ENCODE peak calls at places on chromosomes 6 and 20, in nine cellular contexts. One of them, this sample, is unnamed.

GRCh38 chr6:122082370-122082769 is 317.1 kb upstream of the HSF2 start:
- DNase-seq in NT2/D1: no peak
- DNase-seq in kidney: no peak
- DNase-seq in EL: no peak
- DNase-seq in lung: no peak
- DNase-seq in activated T-helper 2 cell treated with anti-CD3 and anti-CD28 coated beads, Interferon-gamma antibody, Interleukin-2, Interleukin-4, amounts not matched to agents 10 μg/mL and 5 μg/mL and 100 μg/mL, durations not matched to agents 14 hours and 24 hours and 36 hours: no peak
- DNase-seq in CD4-positive, alpha-beta memory T cell: no peak
- DNase-seq in GM12865: no peak
- DNase-seq in KBM-7: no peak
- DNase-seq in this sample: no peak

GRCh38 chr6:4460595-4461475 is 315.4 kb upstream of the CDYL start:
- DNase-seq in NT2/D1: no peak
- DNase-seq in kidney: peak
- DNase-seq in EL: peak
- DNase-seq in lung: no peak
- DNase-seq in activated T-helper 2 cell treated with anti-CD3 and anti-CD28 coated beads, Interferon-gamma antibody, Interleukin-2, Interleukin-4, amounts not matched to agents 10 μg/mL and 5 μg/mL and 100 μg/mL, durations not matched to agents 14 hours and 24 hours and 36 hours: no peak
- DNase-seq in CD4-positive, alpha-beta memory T cell: no peak
- DNase-seq in GM12865: no peak
- DNase-seq in KBM-7: no peak
- DNase-seq in this sample: no peak

GRCh38 chr20:57473246-57474042 is 51.5 kb downstream of the CTCFL start:
- DNase-seq in NT2/D1: no peak
- DNase-seq in kidney: peak
- DNase-seq in EL: no peak
- DNase-seq in lung: peak
- DNase-seq in activated T-helper 2 cell treated with anti-CD3 and anti-CD28 coated beads, Interferon-gamma antibody, Interleukin-2, Interleukin-4, amounts not matched to agents 10 μg/mL and 5 μg/mL and 100 μg/mL, durations not matched to agents 14 hours and 24 hours and 36 hours: no peak
- DNase-seq in CD4-positive, alpha-beta memory T cell: no peak
- DNase-seq in GM12865: peak
- DNase-seq in KBM-7: peak
- DNase-seq in this sample: no peak

GRCh38 chr6:52087498-52087999 is at the start of gene PKHD1:
- DNase-seq in NT2/D1: no peak
- DNase-seq in kidney: no peak
- DNase-seq in EL: peak
- DNase-seq in lung: peak
- DNase-seq in activated T-helper 2 cell treated with anti-CD3 and anti-CD28 coated beads, Interferon-gamma antibody, Interleukin-2, Interleukin-4, amounts not matched to agents 10 μg/mL and 5 μg/mL and 100 μg/mL, durations not matched to agents 14 hours and 24 hours and 36 hours: no peak
- DNase-seq in CD4-positive, alpha-beta memory T cell: no peak
- DNase-seq in GM12865: peak
- DNase-seq in KBM-7: peak
- DNase-seq in this sample: peak

GRCh38 chr6:13289789-13290318 is 38.5 kb downstream of the TBC1D7 start:
- DNase-seq in NT2/D1: no peak
- DNase-seq in kidney: no peak
- DNase-seq in EL: no peak
- DNase-seq in lung: no peak
- DNase-seq in activated T-helper 2 cell treated with anti-CD3 and anti-CD28 coated beads, Interferon-gamma antibody, Interleukin-2, Interleukin-4, amounts not matched to agents 10 μg/mL and 5 μg/mL and 100 μg/mL, durations not matched to agents 14 hours and 24 hours and 36 hours: no peak
- DNase-seq in CD4-positive, alpha-beta memory T cell: no peak
- DNase-seq in GM12865: no peak
- DNase-seq in KBM-7: no peak
- DNase-seq in this sample: no peak

GRCh38 chr20:52294106-52294628 is 102.6 kb upstream of the ZFP64 start:
- DNase-seq in NT2/D1: no peak
- DNase-seq in kidney: no peak
- DNase-seq in EL: no peak
- DNase-seq in lung: no peak
- DNase-seq in activated T-helper 2 cell treated with anti-CD3 and anti-CD28 coated beads, Interferon-gamma antibody, Interleukin-2, Interleukin-4, amounts not matched to agents 10 μg/mL and 5 μg/mL and 100 μg/mL, durations not matched to agents 14 hours and 24 hours and 36 hours: no peak
- DNase-seq in CD4-positive, alpha-beta memory T cell: no peak
- DNase-seq in GM12865: no peak
- DNase-seq in KBM-7: no peak
- DNase-seq in this sample: no peak

GRCh38 chr6:155187096-155187495 is 76.7 kb upstream of the CLDN20 start:
- DNase-seq in NT2/D1: no peak
- DNase-seq in kidney: no peak
- DNase-seq in EL: no peak
- DNase-seq in lung: no peak
- DNase-seq in activated T-helper 2 cell treated with anti-CD3 and anti-CD28 coated beads, Interferon-gamma antibody, Interleukin-2, Interleukin-4, amounts not matched to agents 10 μg/mL and 5 μg/mL and 100 μg/mL, durations not matched to agents 14 hours and 24 hours and 36 hours: no peak
- DNase-seq in CD4-positive, alpha-beta memory T cell: no peak
- DNase-seq in GM12865: no peak
- DNase-seq in KBM-7: no peak
- DNase-seq in this sample: no peak

GRCh38 chr6:24205020-24205492 is 79.0 kb downstream of the NRSN1 start:
- DNase-seq in NT2/D1: no peak
- DNase-seq in kidney: no peak
- DNase-seq in EL: peak
- DNase-seq in lung: no peak
- DNase-seq in activated T-helper 2 cell treated with anti-CD3 and anti-CD28 coated beads, Interferon-gamma antibody, Interleukin-2, Interleukin-4, amounts not matched to agents 10 μg/mL and 5 μg/mL and 100 μg/mL, durations not matched to agents 14 hours and 24 hours and 36 hours: no peak
- DNase-seq in CD4-positive, alpha-beta memory T cell: no peak
- DNase-seq in GM12865: peak
- DNase-seq in KBM-7: peak
- DNase-seq in this sample: peak

GRCh38 chr6:41132254-41132653 is 21.9 kb downstream of the TREML1 start:
- DNase-seq in NT2/D1: no peak
- DNase-seq in kidney: no peak
- DNase-seq in EL: no peak
- DNase-seq in lung: no peak
- DNase-seq in activated T-helper 2 cell treated with anti-CD3 and anti-CD28 coated beads, Interferon-gamma antibody, Interleukin-2, Interleukin-4, amounts not matched to agents 10 μg/mL and 5 μg/mL and 100 μg/mL, durations not matched to agents 14 hours and 24 hours and 36 hours: no peak
- DNase-seq in CD4-positive, alpha-beta memory T cell: no peak
- DNase-seq in GM12865: no peak
- DNase-seq in KBM-7: no peak
- DNase-seq in this sample: no peak

GRCh38 chr6:131182991-131183425 is 47.7 kb downstream of the AKAP7 start:
- DNase-seq in NT2/D1: peak
- DNase-seq in kidney: no peak
- DNase-seq in EL: peak
- DNase-seq in lung: no peak
- DNase-seq in activated T-helper 2 cell treated with anti-CD3 and anti-CD28 coated beads, Interferon-gamma antibody, Interleukin-2, Interleukin-4, amounts not matched to agents 10 μg/mL and 5 μg/mL and 100 μg/mL, durations not matched to agents 14 hours and 24 hours and 36 hours: no peak
- DNase-seq in CD4-positive, alpha-beta memory T cell: peak
- DNase-seq in GM12865: peak
- DNase-seq in KBM-7: peak
- DNase-seq in this sample: peak

GRCh38 chr6:133106934-133107333 is 134.2 kb upstream of the EYA4 start:
- DNase-seq in NT2/D1: no peak
- DNase-seq in kidney: no peak
- DNase-seq in EL: no peak
- DNase-seq in lung: no peak
- DNase-seq in activated T-helper 2 cell treated with anti-CD3 and anti-CD28 coated beads, Interferon-gamma antibody, Interleukin-2, Interleukin-4, amounts not matched to agents 10 μg/mL and 5 μg/mL and 100 μg/mL, durations not matched to agents 14 hours and 24 hours and 36 hours: no peak
- DNase-seq in CD4-positive, alpha-beta memory T cell: no peak
- DNase-seq in GM12865: no peak
- DNase-seq in KBM-7: no peak
- DNase-seq in this sample: no peak

GRCh38 chr6:11803596-11803981 is 25.0 kb upstream of the ADTRP start:
- DNase-seq in NT2/D1: no peak
- DNase-seq in kidney: no peak
- DNase-seq in EL: no peak
- DNase-seq in lung: no peak
- DNase-seq in activated T-helper 2 cell treated with anti-CD3 and anti-CD28 coated beads, Interferon-gamma antibody, Interleukin-2, Interleukin-4, amounts not matched to agents 10 μg/mL and 5 μg/mL and 100 μg/mL, durations not matched to agents 14 hours and 24 hours and 36 hours: no peak
- DNase-seq in CD4-positive, alpha-beta memory T cell: no peak
- DNase-seq in GM12865: no peak
- DNase-seq in KBM-7: no peak
- DNase-seq in this sample: no peak

GRCh38 chr6:34551720-34552119 is 4.4 kb downstream of the SPDEF start:
- DNase-seq in NT2/D1: no peak
- DNase-seq in kidney: peak
- DNase-seq in EL: no peak
- DNase-seq in lung: no peak
- DNase-seq in activated T-helper 2 cell treated with anti-CD3 and anti-CD28 coated beads, Interferon-gamma antibody, Interleukin-2, Interleukin-4, amounts not matched to agents 10 μg/mL and 5 μg/mL and 100 μg/mL, durations not matched to agents 14 hours and 24 hours and 36 hours: no peak
- DNase-seq in CD4-positive, alpha-beta memory T cell: no peak
- DNase-seq in GM12865: no peak
- DNase-seq in KBM-7: no peak
- DNase-seq in this sample: no peak

GRCh38 chr6:83615025-83615999 is 93.6 kb downstream of the SNAP91 start:
- DNase-seq in NT2/D1: peak
- DNase-seq in kidney: no peak
- DNase-seq in EL: peak
- DNase-seq in lung: no peak
- DNase-seq in activated T-helper 2 cell treated with anti-CD3 and anti-CD28 coated beads, Interferon-gamma antibody, Interleukin-2, Interleukin-4, amounts not matched to agents 10 μg/mL and 5 μg/mL and 100 μg/mL, durations not matched to agents 14 hours and 24 hours and 36 hours: no peak
- DNase-seq in CD4-positive, alpha-beta memory T cell: no peak
- DNase-seq in GM12865: peak
- DNase-seq in KBM-7: peak
- DNase-seq in this sample: peak

GRCh38 chr6:158815379-158815724 is 3.8 kb downstream of the EZR start:
- DNase-seq in NT2/D1: no peak
- DNase-seq in kidney: no peak
- DNase-seq in EL: no peak
- DNase-seq in lung: no peak
- DNase-seq in activated T-helper 2 cell treated with anti-CD3 and anti-CD28 coated beads, Interferon-gamma antibody, Interleukin-2, Interleukin-4, amounts not matched to agents 10 μg/mL and 5 μg/mL and 100 μg/mL, durations not matched to agents 14 hours and 24 hours and 36 hours: no peak
- DNase-seq in CD4-positive, alpha-beta memory T cell: peak
- DNase-seq in GM12865: no peak
- DNase-seq in KBM-7: no peak
- DNase-seq in this sample: no peak

GRCh38 chr6:57315851-57316250 is 1.6 kb upstream of the PRIM2 start:
- DNase-seq in NT2/D1: no peak
- DNase-seq in kidney: no peak
- DNase-seq in EL: no peak
- DNase-seq in lung: no peak
- DNase-seq in activated T-helper 2 cell treated with anti-CD3 and anti-CD28 coated beads, Interferon-gamma antibody, Interleukin-2, Interleukin-4, amounts not matched to agents 10 μg/mL and 5 μg/mL and 100 μg/mL, durations not matched to agents 14 hours and 24 hours and 36 hours: no peak
- DNase-seq in CD4-positive, alpha-beta memory T cell: no peak
- DNase-seq in GM12865: no peak
- DNase-seq in KBM-7: no peak
- DNase-seq in this sample: no peak

GRCh38 chr20:57213291-57213690 is 53.1 kb downstream of the BMP7 start:
- DNase-seq in NT2/D1: no peak
- DNase-seq in kidney: peak
- DNase-seq in EL: no peak
- DNase-seq in lung: no peak
- DNase-seq in activated T-helper 2 cell treated with anti-CD3 and anti-CD28 coated beads, Interferon-gamma antibody, Interleukin-2, Interleukin-4, amounts not matched to agents 10 μg/mL and 5 μg/mL and 100 μg/mL, durations not matched to agents 14 hours and 24 hours and 36 hours: no peak
- DNase-seq in CD4-positive, alpha-beta memory T cell: no peak
- DNase-seq in GM12865: no peak
- DNase-seq in KBM-7: no peak
- DNase-seq in this sample: no peak

GRCh38 chr6:126439040-126439439 is 99.1 kb downstream of the CENPW start:
- DNase-seq in NT2/D1: no peak
- DNase-seq in kidney: no peak
- DNase-seq in EL: no peak
- DNase-seq in lung: no peak
- DNase-seq in activated T-helper 2 cell treated with anti-CD3 and anti-CD28 coated beads, Interferon-gamma antibody, Interleukin-2, Interleukin-4, amounts not matched to agents 10 μg/mL and 5 μg/mL and 100 μg/mL, durations not matched to agents 14 hours and 24 hours and 36 hours: no peak
- DNase-seq in CD4-positive, alpha-beta memory T cell: no peak
- DNase-seq in GM12865: no peak
- DNase-seq in KBM-7: no peak
- DNase-seq in this sample: no peak

GRCh38 chr6:36119927-36120477 is 10.3 kb upstream of the MAPK13 start:
- DNase-seq in NT2/D1: no peak
- DNase-seq in kidney: no peak
- DNase-seq in EL: no peak
- DNase-seq in lung: no peak
- DNase-seq in activated T-helper 2 cell treated with anti-CD3 and anti-CD28 coated beads, Interferon-gamma antibody, Interleukin-2, Interleukin-4, amounts not matched to agents 10 μg/mL and 5 μg/mL and 100 μg/mL, durations not matched to agents 14 hours and 24 hours and 36 hours: no peak
- DNase-seq in CD4-positive, alpha-beta memory T cell: no peak
- DNase-seq in GM12865: no peak
- DNase-seq in KBM-7: no peak
- DNase-seq in this sample: no peak

GRCh38 chr6:126041516-126042447 is 55.4 kb downstream of the TRMT11 start:
- DNase-seq in NT2/D1: no peak
- DNase-seq in kidney: no peak
- DNase-seq in EL: no peak
- DNase-seq in lung: no peak
- DNase-seq in activated T-helper 2 cell treated with anti-CD3 and anti-CD28 coated beads, Interferon-gamma antibody, Interleukin-2, Interleukin-4, amounts not matched to agents 10 μg/mL and 5 μg/mL and 100 μg/mL, durations not matched to agents 14 hours and 24 hours and 36 hours: no peak
- DNase-seq in CD4-positive, alpha-beta memory T cell: no peak
- DNase-seq in GM12865: no peak
- DNase-seq in KBM-7: no peak
- DNase-seq in this sample: no peak

GRCh38 chr6:146915671-146916127 is 288.5 kb upstream of the STXBP5 start:
- DNase-seq in NT2/D1: no peak
- DNase-seq in kidney: no peak
- DNase-seq in EL: peak
- DNase-seq in lung: no peak
- DNase-seq in activated T-helper 2 cell treated with anti-CD3 and anti-CD28 coated beads, Interferon-gamma antibody, Interleukin-2, Interleukin-4, amounts not matched to agents 10 μg/mL and 5 μg/mL and 100 μg/mL, durations not matched to agents 14 hours and 24 hours and 36 hours: no peak
- DNase-seq in CD4-positive, alpha-beta memory T cell: no peak
- DNase-seq in GM12865: no peak
- DNase-seq in KBM-7: no peak
- DNase-seq in this sample: no peak

GRCh38 chr6:36402481-36402880 is 15.0 kb upstream of the ETV7 start:
- DNase-seq in NT2/D1: no peak
- DNase-seq in kidney: no peak
- DNase-seq in EL: peak
- DNase-seq in lung: no peak
- DNase-seq in activated T-helper 2 cell treated with anti-CD3 and anti-CD28 coated beads, Interferon-gamma antibody, Interleukin-2, Interleukin-4, amounts not matched to agents 10 μg/mL and 5 μg/mL and 100 μg/mL, durations not matched to agents 14 hours and 24 hours and 36 hours: no peak
- DNase-seq in CD4-positive, alpha-beta memory T cell: no peak
- DNase-seq in GM12865: no peak
- DNase-seq in KBM-7: no peak
- DNase-seq in this sample: no peak

GRCh38 chr20:58832442-58832841 is 18.3 kb downstream of the GNAS-AS1 start:
- DNase-seq in NT2/D1: no peak
- DNase-seq in kidney: no peak
- DNase-seq in EL: peak
- DNase-seq in lung: no peak
- DNase-seq in activated T-helper 2 cell treated with anti-CD3 and anti-CD28 coated beads, Interferon-gamma antibody, Interleukin-2, Interleukin-4, amounts not matched to agents 10 μg/mL and 5 μg/mL and 100 μg/mL, durations not matched to agents 14 hours and 24 hours and 36 hours: no peak
- DNase-seq in CD4-positive, alpha-beta memory T cell: no peak
- DNase-seq in GM12865: no peak
- DNase-seq in KBM-7: peak
- DNase-seq in this sample: no peak

GRCh38 chr6:121093928-121094327 is 240.4 kb downstream of the TBC1D32 start:
- DNase-seq in NT2/D1: no peak
- DNase-seq in kidney: no peak
- DNase-seq in EL: peak
- DNase-seq in lung: no peak
- DNase-seq in activated T-helper 2 cell treated with anti-CD3 and anti-CD28 coated beads, Interferon-gamma antibody, Interleukin-2, Interleukin-4, amounts not matched to agents 10 μg/mL and 5 μg/mL and 100 μg/mL, durations not matched to agents 14 hours and 24 hours and 36 hours: no peak
- DNase-seq in CD4-positive, alpha-beta memory T cell: no peak
- DNase-seq in GM12865: no peak
- DNase-seq in KBM-7: no peak
- DNase-seq in this sample: no peak

GRCh38 chr6:1384549-1385128 is 4.7 kb upstream of the FOXF2 start:
- DNase-seq in NT2/D1: no peak
- DNase-seq in kidney: no peak
- DNase-seq in EL: no peak
- DNase-seq in lung: no peak
- DNase-seq in activated T-helper 2 cell treated with anti-CD3 and anti-CD28 coated beads, Interferon-gamma antibody, Interleukin-2, Interleukin-4, amounts not matched to agents 10 μg/mL and 5 μg/mL and 100 μg/mL, durations not matched to agents 14 hours and 24 hours and 36 hours: no peak
- DNase-seq in CD4-positive, alpha-beta memory T cell: no peak
- DNase-seq in GM12865: no peak
- DNase-seq in KBM-7: no peak
- DNase-seq in this sample: no peak

GRCh38 chr6:159168536-159169192 is 536 bp upstream of the FNDC1 start:
- DNase-seq in NT2/D1: peak
- DNase-seq in kidney: peak
- DNase-seq in EL: peak
- DNase-seq in lung: peak
- DNase-seq in activated T-helper 2 cell treated with anti-CD3 and anti-CD28 coated beads, Interferon-gamma antibody, Interleukin-2, Interleukin-4, amounts not matched to agents 10 μg/mL and 5 μg/mL and 100 μg/mL, durations not matched to agents 14 hours and 24 hours and 36 hours: no peak
- DNase-seq in CD4-positive, alpha-beta memory T cell: no peak
- DNase-seq in GM12865: no peak
- DNase-seq in KBM-7: no peak
- DNase-seq in this sample: no peak

GRCh38 chr6:25218346-25218745 is 60.8 kb upstream of the CARMIL1 start:
- DNase-seq in NT2/D1: no peak
- DNase-seq in kidney: peak
- DNase-seq in EL: no peak
- DNase-seq in lung: no peak
- DNase-seq in activated T-helper 2 cell treated with anti-CD3 and anti-CD28 coated beads, Interferon-gamma antibody, Interleukin-2, Interleukin-4, amounts not matched to agents 10 μg/mL and 5 μg/mL and 100 μg/mL, durations not matched to agents 14 hours and 24 hours and 36 hours: no peak
- DNase-seq in CD4-positive, alpha-beta memory T cell: no peak
- DNase-seq in GM12865: no peak
- DNase-seq in KBM-7: no peak
- DNase-seq in this sample: no peak

GRCh38 chr20:25356294-25356933 is 34.2 kb downstream of the ABHD12 start:
- DNase-seq in NT2/D1: peak
- DNase-seq in kidney: no peak
- DNase-seq in EL: no peak
- DNase-seq in lung: no peak
- DNase-seq in activated T-helper 2 cell treated with anti-CD3 and anti-CD28 coated beads, Interferon-gamma antibody, Interleukin-2, Interleukin-4, amounts not matched to agents 10 μg/mL and 5 μg/mL and 100 μg/mL, durations not matched to agents 14 hours and 24 hours and 36 hours: no peak
- DNase-seq in CD4-positive, alpha-beta memory T cell: no peak
- DNase-seq in GM12865: no peak
- DNase-seq in KBM-7: no peak
- DNase-seq in this sample: no peak

GRCh38 chr6:107202876-107203468 is 87.7 kb upstream of the BEND3 start:
- DNase-seq in NT2/D1: no peak
- DNase-seq in kidney: no peak
- DNase-seq in EL: no peak
- DNase-seq in lung: peak
- DNase-seq in activated T-helper 2 cell treated with anti-CD3 and anti-CD28 coated beads, Interferon-gamma antibody, Interleukin-2, Interleukin-4, amounts not matched to agents 10 μg/mL and 5 μg/mL and 100 μg/mL, durations not matched to agents 14 hours and 24 hours and 36 hours: no peak
- DNase-seq in CD4-positive, alpha-beta memory T cell: no peak
- DNase-seq in GM12865: no peak
- DNase-seq in KBM-7: no peak
- DNase-seq in this sample: no peak

GRCh38 chr6:28922841-28923317 is 906 bp downstream of the TRIM27 start:
- DNase-seq in NT2/D1: no peak
- DNase-seq in kidney: peak
- DNase-seq in EL: peak
- DNase-seq in lung: peak
- DNase-seq in activated T-helper 2 cell treated with anti-CD3 and anti-CD28 coated beads, Interferon-gamma antibody, Interleukin-2, Interleukin-4, amounts not matched to agents 10 μg/mL and 5 μg/mL and 100 μg/mL, durations not matched to agents 14 hours and 24 hours and 36 hours: peak
- DNase-seq in CD4-positive, alpha-beta memory T cell: peak
- DNase-seq in GM12865: peak
- DNase-seq in KBM-7: peak
- DNase-seq in this sample: no peak

GRCh38 chr6:149037026-149037734 is 280.3 kb upstream of the TAB2 start:
- DNase-seq in NT2/D1: no peak
- DNase-seq in kidney: no peak
- DNase-seq in EL: peak
- DNase-seq in lung: no peak
- DNase-seq in activated T-helper 2 cell treated with anti-CD3 and anti-CD28 coated beads, Interferon-gamma antibody, Interleukin-2, Interleukin-4, amounts not matched to agents 10 μg/mL and 5 μg/mL and 100 μg/mL, durations not matched to agents 14 hours and 24 hours and 36 hours: no peak
- DNase-seq in CD4-positive, alpha-beta memory T cell: no peak
- DNase-seq in GM12865: no peak
- DNase-seq in KBM-7: no peak
- DNase-seq in this sample: no peak

This sample was measured in Jurkat, Clone E6-1.